ENCODE peak calls at places on chromosomes 6 and 20, in six cellular contexts. G, Z, S, J, F and C are unnamed samples.

GRCh38 chr6:96649926-96650325 is 87.0 kb downstream of the FHL5 start:
- DNase-seq in G (no peak), Z (no peak), S (no peak), J (no peak), F (no peak), C (no peak)

GRCh38 chr6:82364087-82365010 is 732 bp downstream of the TPBG start:
- DNase-seq in G (peak), Z (peak), S (peak), J (peak), F (peak), C (peak)

GRCh38 chr6:113690255-113690956 is 166.7 kb upstream of the MARCKS start:
- DNase-seq in G (no peak), Z (peak), S (no peak), J (no peak), F (no peak), C (no peak)

GRCh38 chr20:14583413-14583812 is 246.0 kb upstream of the FLRT3 start:
- DNase-seq in G (no peak), Z (no peak), S (peak), J (no peak), F (no peak), C (no peak)

GRCh38 chr6:41286544-41287346 is at the start of gene TREM1:
- DNase-seq in G (peak), Z (no peak), S (no peak), J (no peak), F (no peak), C (no peak)

GRCh38 chr6:32609731-32610640 is 20.3 kb upstream of the HLA-DRB1 start:
- DNase-seq in G (peak), Z (peak), S (peak), J (no peak), F (no peak), C (peak)

GRCh38 chr20:59823030-59823423 is 110.4 kb downstream of the SYCP2 start:
- DNase-seq in G (no peak), Z (no peak), S (no peak), J (peak), F (no peak), C (no peak)

GRCh38 chr20:50392138-50392866 is 117.9 kb upstream of the PTPN1 start:
- DNase-seq in G (no peak), Z (no peak), S (no peak), J (no peak), F (no peak), C (no peak)

GRCh38 chr6:32627831-32628230 is 9.4 kb upstream of the HLA-DQA1 start:
- DNase-seq in G (no peak), Z (no peak), S (no peak), J (no peak), F (no peak), C (no peak)

GRCh38 chr6:26604797-26605196 is 8.0 kb downstream of the ABT1 start:
- DNase-seq in G (no peak), Z (no peak), S (no peak), J (no peak), F (no peak), C (no peak)

GRCh38 chr6:26604026-26604425 is 7.3 kb downstream of the ABT1 start:
- DNase-seq in G (no peak), Z (no peak), S (no peak), J (no peak), F (no peak), C (no peak)

GRCh38 chr6:26599591-26599990 is 2.8 kb downstream of the ABT1 start:
- DNase-seq in G (no peak), Z (no peak), S (no peak), J (no peak), F (no peak), C (no peak)

GRCh38 chr6:26600759-26601158 is 4.0 kb downstream of the ABT1 start:
- DNase-seq in G (no peak), Z (no peak), S (no peak), J (no peak), F (no peak), C (no peak)

DNA sequence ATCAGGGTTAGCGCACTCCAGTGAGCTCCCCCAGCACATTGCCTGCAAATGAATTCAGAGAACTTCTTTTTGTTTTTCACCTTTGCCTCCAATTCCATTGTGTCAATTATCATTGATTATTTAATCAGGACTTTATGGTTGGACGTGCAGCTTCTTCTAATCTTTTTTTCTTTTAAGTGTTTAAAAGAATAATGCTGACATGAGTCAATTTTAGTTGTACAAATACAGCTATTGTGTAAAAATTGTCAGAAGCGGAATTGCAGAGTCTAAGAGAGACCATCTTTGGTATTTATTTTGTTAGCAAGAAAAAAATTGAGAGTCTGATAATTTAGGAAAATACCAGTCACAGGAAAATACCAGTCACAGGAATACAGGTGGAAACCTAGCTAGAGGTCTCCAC is 5.5 kb downstream of the ABT1 start:
- DNase-seq in G (no peak), Z (no peak), S (no peak), J (no peak), F (no peak), C (no peak)
- TF ChIP-seq POLR2A in G (no peak), Z (no peak), S (no peak), J (no peak), F (no peak), C (no peak)

DNA sequence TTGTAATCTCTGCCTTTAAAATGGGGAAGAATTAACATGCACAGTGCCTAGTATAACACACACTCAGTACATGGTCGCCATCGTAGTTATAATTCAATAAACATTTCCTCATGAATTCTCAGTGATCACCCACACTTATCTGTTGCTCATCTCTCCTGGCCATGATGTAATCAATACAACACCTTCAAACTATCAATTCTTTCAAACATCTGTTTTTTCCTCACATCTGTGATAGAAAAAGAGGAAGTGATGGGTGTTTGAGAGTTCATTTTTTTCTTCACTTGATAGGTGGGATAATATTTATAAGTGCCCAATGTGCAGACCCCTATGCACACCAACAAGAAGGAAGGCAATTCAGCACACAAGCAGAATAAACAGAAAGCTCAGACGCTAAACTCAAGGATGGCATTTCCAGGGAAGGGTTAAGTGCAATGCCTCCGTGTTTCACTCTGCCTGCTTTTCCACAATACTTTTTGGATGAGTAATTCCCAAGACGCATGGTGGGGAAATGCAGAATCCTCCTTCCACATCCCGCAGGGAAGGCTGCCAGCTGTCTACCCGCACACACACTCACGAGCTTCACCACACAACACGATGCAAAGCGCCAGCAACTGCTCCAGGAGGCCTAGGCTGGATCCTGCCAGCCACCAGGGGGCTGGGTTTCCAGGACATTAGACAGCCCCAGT is 100.3 kb downstream of the GMPR start:
- DNase-seq in G (no peak), Z (peak), S (no peak), J (peak), F (no peak), C (no peak)
- TF ChIP-seq POLR2AphosphoS5 in G (no peak), Z (peak), S (no peak), J (peak), F (no peak), C (no peak)

GRCh38 chr6:29753309-29753644 is 30.0 kb downstream of the HLA-F start:
- DNase-seq in G (no peak), Z (no peak), S (no peak), J (no peak), F (no peak), C (no peak)

GRCh38 chr6:29750709-29751108 is 27.5 kb downstream of the HLA-F start:
- DNase-seq in G (no peak), Z (no peak), S (no peak), J (no peak), F (no peak), C (no peak)

GRCh38 chr6:29755295-29755871 is 32.1 kb downstream of the HLA-F start:
- DNase-seq in G (no peak), Z (no peak), S (no peak), J (no peak), F (no peak), C (no peak)

GRCh38 chr6:29751480-29751879 is 28.2 kb downstream of the HLA-F start:
- DNase-seq in G (no peak), Z (no peak), S (no peak), J (no peak), F (no peak), C (no peak)

GRCh38 chr6:29752451-29753308 is 29.4 kb downstream of the HLA-F start:
- DNase-seq in G (peak), Z (peak), S (peak), J (peak), F (peak), C (peak)
- TF ChIP-seq POLR2A in G (peak), Z (no peak), S (peak), J (no peak), F (peak), C (no peak)

GRCh38 chr6:157531169-157531985 is 150.4 kb downstream of the ZDHHC14 start:
- DNase-seq in G (no peak), Z (no peak), S (no peak), J (no peak), F (no peak), C (no peak)

GRCh38 chr6:157533397-157533814 is 152.4 kb downstream of the ZDHHC14 start:
- DNase-seq in G (no peak), Z (no peak), S (no peak), J (no peak), F (no peak), C (no peak)

GRCh38 chr6:157532963-157533362 is 152.0 kb downstream of the ZDHHC14 start:
- DNase-seq in G (no peak), Z (no peak), S (no peak), J (no peak), F (no peak), C (no peak)

GRCh38 chr6:157530724-157531168 is 149.8 kb downstream of the ZDHHC14 start:
- DNase-seq in G (no peak), Z (no peak), S (no peak), J (no peak), F (no peak), C (no peak)

DNA sequence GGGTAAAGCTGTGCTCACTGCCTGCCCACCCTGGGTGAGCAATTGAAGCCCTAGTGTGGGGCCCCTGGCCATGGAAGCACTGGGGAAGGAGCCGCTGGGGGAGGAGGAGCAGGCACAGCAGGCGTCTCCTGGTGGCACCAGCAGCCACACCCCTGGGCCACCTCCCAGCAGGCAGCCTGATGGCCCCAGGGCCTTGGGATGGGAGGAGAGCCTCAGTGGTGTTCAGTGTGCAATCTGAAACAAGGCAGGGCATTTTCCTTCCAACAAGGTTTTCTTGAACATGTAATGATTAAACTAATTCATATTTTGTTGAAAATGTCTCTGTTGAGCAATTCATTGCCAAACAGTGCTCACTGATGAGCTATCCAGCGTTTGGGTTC is 151.0 kb downstream of the ZDHHC14 start:
- DNase-seq in G (no peak), Z (no peak), S (no peak), J (no peak), F (no peak), C (no peak)
- TF ChIP-seq POLR2AphosphoS5 in G (no peak), Z (no peak), S (no peak), J (no peak), F (no peak), C (no peak)

DNA sequence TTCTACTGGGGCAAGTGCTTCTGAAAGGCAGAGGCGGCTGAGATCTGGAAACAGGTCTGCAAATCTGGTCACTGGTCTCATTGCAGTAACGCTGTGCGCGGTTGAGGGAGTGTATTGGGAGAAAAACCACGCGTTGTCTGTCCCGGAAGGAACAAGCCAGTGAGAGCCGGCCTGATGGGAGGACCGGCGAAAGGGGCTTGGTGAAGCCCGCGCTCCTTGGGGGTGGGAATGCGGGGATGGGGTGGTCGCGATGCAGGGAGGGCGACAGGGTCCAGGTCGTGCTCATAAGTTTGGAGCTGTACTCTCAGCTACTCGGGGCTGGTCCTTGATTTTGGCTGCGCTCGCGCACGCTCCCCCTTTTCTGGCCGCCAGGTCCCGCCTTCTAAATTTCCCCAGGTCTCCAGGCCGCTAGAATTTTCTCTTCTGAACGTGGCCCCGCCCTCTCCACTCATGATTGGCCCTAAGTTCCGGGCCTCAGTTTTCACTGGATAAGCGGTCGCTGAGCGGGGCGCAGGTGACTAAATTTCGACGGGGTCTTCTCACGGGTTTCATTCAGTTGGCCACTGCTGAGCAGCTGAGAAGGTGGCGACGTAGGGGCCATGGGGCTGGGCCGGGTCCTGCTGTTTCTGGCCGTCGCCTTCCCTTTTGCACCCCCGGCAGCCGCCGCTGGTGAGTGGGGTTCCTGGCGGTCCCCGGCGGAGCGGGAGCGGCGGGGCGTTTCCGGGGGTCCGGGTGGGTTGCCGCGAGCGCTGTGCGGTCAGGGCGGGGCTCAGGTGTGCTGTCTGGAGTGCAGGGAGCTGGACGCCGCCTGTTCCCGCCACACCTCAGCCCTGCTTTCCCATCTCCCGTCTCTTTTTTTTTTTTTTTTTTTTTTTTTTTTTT is at the start of gene MICB:
- DNase-seq in G (peak), Z (peak), S (peak), J (peak), F (peak), C (peak)
- TF ChIP-seq POLR2A in G (peak), Z (no peak), S (peak), J (no peak), F (no peak), C (peak)

DNA sequence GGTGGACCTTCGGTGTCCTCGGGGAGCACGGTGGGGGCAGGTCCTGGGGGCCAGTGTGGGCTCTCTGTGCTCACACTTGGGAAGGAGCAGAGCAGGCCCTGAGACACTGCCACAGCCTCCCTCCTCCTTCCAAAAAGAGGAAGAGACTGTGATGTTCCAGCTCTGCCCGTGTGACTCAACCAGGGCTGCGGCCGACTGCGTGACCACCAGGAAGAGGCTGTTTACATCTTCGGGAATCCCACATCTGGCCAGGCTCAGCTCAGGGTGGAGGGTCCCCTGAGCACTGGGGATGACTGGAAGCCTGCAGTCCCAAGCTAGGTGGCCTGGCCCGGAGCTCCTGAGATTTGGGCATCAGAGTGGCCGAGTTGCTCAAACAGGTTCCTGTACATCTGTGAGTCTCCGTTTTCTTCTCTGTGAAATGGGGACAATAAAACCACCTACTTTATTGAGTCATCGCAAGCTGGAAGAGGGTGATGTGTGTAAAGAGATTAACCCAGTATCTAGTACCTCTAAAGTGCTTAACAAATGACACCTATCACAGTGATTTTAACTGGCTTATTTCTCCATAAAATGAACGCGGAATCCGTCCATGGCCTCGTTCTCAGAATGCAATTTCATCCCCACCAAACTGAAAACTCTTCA is 242.1 kb downstream of the DLL1 start:
- DNase-seq in G (peak), Z (no peak), S (no peak), J (peak), F (no peak), C (no peak)
- TF ChIP-seq POLR2AphosphoS5 in G (peak), Z (no peak), S (no peak), J (peak), F (no peak), C (no peak)

GRCh38 chr6:36956111-36956820 is 1.7 kb downstream of the PI16 start:
- DNase-seq in G (peak), Z (peak), S (no peak), J (peak), F (no peak), C (no peak)

GRCh38 chr6:36954262-36954931 is at the start of gene PI16:
- DNase-seq in G (peak), Z (no peak), S (no peak), J (peak), F (no peak), C (no peak)

GRCh38 chr6:36955671-36956070 is 1.1 kb downstream of the PI16 start:
- DNase-seq in G (no peak), Z (no peak), S (no peak), J (no peak), F (no peak), C (no peak)

GRCh38 chr6:36955136-36955535 is 598 bp downstream of the PI16 start:
- DNase-seq in G (peak), Z (no peak), S (no peak), J (peak), F (no peak), C (no peak)

DNA sequence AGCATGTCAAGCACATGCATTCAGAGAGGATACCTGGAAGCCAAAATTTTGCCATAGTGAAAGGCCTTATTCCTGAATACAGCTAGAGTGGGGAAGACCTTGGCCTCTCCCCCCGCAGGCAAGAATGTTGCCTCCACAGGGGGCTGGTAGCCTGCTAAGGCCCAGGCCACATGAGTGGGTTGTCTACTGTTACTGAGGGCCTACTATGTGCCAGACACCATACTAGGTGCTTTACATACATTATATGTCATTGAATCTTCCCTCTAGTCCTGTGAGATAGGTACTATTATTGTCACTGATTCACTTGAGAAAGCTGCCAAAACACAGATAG is 642 bp upstream of the PI16 start:
- DNase-seq in G (peak), Z (no peak), S (no peak), J (peak), F (no peak), C (no peak)
- TF ChIP-seq POLR2A in G (no peak), Z (no peak), S (no peak), J (no peak), F (no peak), C (no peak)

DNA sequence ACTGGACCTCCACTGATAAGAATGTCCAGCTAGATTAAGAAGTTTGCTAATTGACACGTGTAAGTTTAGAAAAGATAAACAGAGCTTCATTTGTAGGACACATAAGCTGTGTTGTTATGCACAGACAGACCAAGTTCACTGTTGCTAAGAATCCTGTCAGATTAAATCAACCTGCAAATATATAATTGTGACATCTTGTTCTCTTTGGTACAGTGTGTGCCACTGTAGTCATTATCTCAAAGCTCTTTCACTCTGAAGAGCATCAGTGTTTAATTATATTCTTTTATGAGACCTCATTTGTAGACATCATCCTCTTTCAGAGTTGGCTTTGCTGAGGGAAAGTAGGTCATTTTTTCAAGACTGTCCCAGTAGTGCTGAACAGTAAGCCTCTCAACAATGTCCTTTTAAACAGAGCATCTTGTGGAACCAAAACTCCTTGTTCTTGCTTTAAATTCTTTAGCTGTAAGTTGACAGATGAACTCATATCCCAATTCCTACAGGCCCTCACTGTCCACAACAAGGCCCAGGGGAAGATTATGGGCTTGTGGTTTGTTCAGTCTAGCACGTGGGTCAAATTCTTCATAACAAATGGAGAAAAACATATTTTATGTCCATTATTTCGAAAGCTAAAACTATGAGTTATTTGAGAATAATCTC is 252.4 kb downstream of the HDGFL1 start:
- DNase-seq in G (no peak), Z (no peak), S (no peak), J (no peak), F (no peak), C (no peak)
- TF ChIP-seq POLR2AphosphoS5 in G (no peak), Z (no peak), S (no peak), J (no peak), F (no peak), C (no peak)